ENCODE peak calls at places on chromosomes 13 and 19, in ten cellular contexts. Y, W, T, I, O, S, L, P, J and F are unnamed samples.

GRCh38 chr13:75446874-75447273 is 35.1 kb downstream of the TBC1D4 start:
- DNase-seq in S (no peak), L (no peak), W (no peak), Y (no peak), J (no peak), P (no peak), I (no peak), T (no peak), O (no peak), F (no peak)

GRCh38 chr13:94617389-94618000 is 15.8 kb downstream of the GPR180 start:
- DNase-seq in O (no peak), W (no peak), J (no peak), Y (no peak), L (peak), I (no peak), T (peak), S (peak), P (no peak), F (peak)

GRCh38 chr13:108087813-108088212 is 127.5 kb downstream of the LIG4 start:
- DNase-seq in W (no peak), Y (no peak), S (no peak), O (no peak), J (no peak), T (no peak), L (no peak), P (no peak), I (no peak), F (no peak)

GRCh38 chr19:13633109-13633508 is 126.8 kb upstream of the CACNA1A start:
- DNase-seq in O (no peak), T (peak), L (no peak), J (no peak), S (peak), Y (no peak), I (no peak), P (no peak), W (no peak), F (no peak)

GRCh38 chr19:46984077-46985010 is 35.3 kb upstream of the NPAS1 start:
- DNase-seq in I (no peak), S (no peak), O (no peak), P (no peak), L (no peak), J (peak), W (no peak), Y (peak), T (no peak), F (peak)

GRCh38 chr19:20278342-20278741 is 111.3 kb downstream of the ZNF486 start:
- DNase-seq in W (no peak), P (no peak), S (no peak), O (no peak), I (no peak), Y (peak), J (no peak), T (no peak), L (no peak), F (no peak)

GRCh38 chr19:43895727-43896126 is 39.4 kb downstream of the ZNF45 start:
- DNase-seq in I (no peak), W (no peak), T (no peak), S (no peak), Y (no peak), O (no peak), P (no peak), L (no peak), J (no peak), F (no peak)

GRCh38 chr13:99367106-99367616 is 60.0 kb upstream of the GPR183 start:
- DNase-seq in W (no peak), O (no peak), L (no peak), T (no peak), P (no peak), J (no peak), I (no peak), S (no peak), Y (no peak), F (no peak)

GRCh38 chr13:99374994-99375805 is 68.0 kb upstream of the GPR183 start:
- DNase-seq in P (no peak), L (no peak), S (no peak), I (no peak), Y (no peak), T (no peak), J (peak), W (no peak), O (no peak), F (no peak)

GRCh38 chr13:109569938-109570711 is 216.3 kb downstream of the IRS2 start:
- DNase-seq in S (no peak), I (peak), Y (no peak), L (no peak), J (no peak), W (no peak), O (no peak), T (no peak), P (no peak), F (no peak)

GRCh38 chr13:49935171-49936084 is 712 bp downstream of the SPRYD7 start:
- DNase-seq in Y (no peak), S (no peak), W (peak), O (peak), I (peak), P (peak), J (no peak), T (peak), L (no peak), F (no peak)

GRCh38 chr19:15640294-15640903 is at the start of gene CYP4F3:
- DNase-seq in I (no peak), O (no peak), T (no peak), L (no peak), P (no peak), J (peak), S (no peak), Y (no peak), W (peak), F (peak)

GRCh38 chr19:35712910-35713845 is 4.6 kb upstream of the KMT2B start:
- DNase-seq in L (no peak), O (no peak), T (no peak), P (no peak), S (no peak), J (no peak), W (no peak), Y (no peak), I (peak), F (no peak)

GRCh38 chr13:51827254-51827653 is 17.7 kb downstream of the TMEM272 start:
- DNase-seq in J (no peak), I (no peak), T (no peak), O (no peak), P (no peak), S (no peak), Y (no peak), L (no peak), W (no peak), F (no peak)

GRCh38 chr19:17576758-17577532 is 21.5 kb downstream of the COLGALT1 start:
- DNase-seq in S (no peak), P (no peak), O (no peak), I (no peak), J (no peak), Y (peak), W (peak), T (no peak), L (no peak), F (peak)

GRCh38 chr13:105316731-105317130 is 1218.7 kb downstream of the EFNB2 start:
- DNase-seq in J (no peak), P (no peak), O (no peak), L (no peak), Y (no peak), S (no peak), T (no peak), W (no peak), I (no peak), F (no peak)